ENCODE peak calls at places on chromosome 21, in nine cellular contexts. E, X, C, Q, F, W, G, K and D are unnamed samples.

GRCh38 chr21:25626752-25627151 is 12.3 kb upstream of the JAM2 start:
- DNase-seq in E (no peak), X (no peak), C (no peak), Q (peak; percentile 15), F (peak; percentile 20), W (peak; percentile 52), G (no peak), K (no peak), D (no peak)

GRCh38 chr21:46636550-46637289 is 1.2 kb downstream of the PRMT2 start:
- DNase-seq in E (no peak), X (no peak), C (no peak), Q (no peak), F (no peak), W (no peak), G (no peak), K (no peak), D (no peak)

GRCh38 chr21:26836546-26836945 is 8.7 kb downstream of the ADAMTS1 start:
- DNase-seq in E (no peak), X (no peak), C (no peak), Q (no peak), F (no peak), W (no peak), G (no peak), K (no peak), D (no peak)

GRCh38 chr21:35086357-35086756 is 37.3 kb upstream of the RUNX1 start:
- DNase-seq in E (no peak), X (no peak), C (no peak), Q (no peak), F (no peak), W (no peak), G (no peak), K (no peak), D (no peak)

GRCh38 chr21:26127918-26128317 is 42.7 kb downstream of the APP start:
- DNase-seq in E (no peak), X (no peak), C (no peak), Q (no peak), F (no peak), W (peak; percentile 22), G (no peak), K (no peak), D (no peak)

GRCh38 chr21:36325373-36326010 is 5.5 kb downstream of the MORC3 start:
- DNase-seq in E (no peak), X (no peak), C (no peak), Q (no peak), F (no peak), W (no peak), G (no peak), K (no peak), D (no peak)

GRCh38 chr21:14900058-14900457 is 164.7 kb downstream of the NRIP1 start:
- DNase-seq in E (no peak), X (no peak), C (no peak), Q (no peak), F (no peak), W (no peak), G (no peak), K (no peak), D (no peak)

GRCh38 chr21:8991968-8992621 is 1529.3 kb upstream of the TPTE start:
- DNase-seq in E (no peak), X (no peak), C (no peak), Q (no peak), F (no peak), W (no peak), G (no peak), K (no peak), D (no peak)

GRCh38 chr21:14889080-14889805 is 175.6 kb downstream of the NRIP1 start:
- DNase-seq in E (peak; percentile 44), X (no peak), C (peak; percentile 30), Q (peak; percentile 56), F (no peak), W (no peak), G (no peak), K (no peak), D (no peak)

GRCh38 chr21:45443595-45444181 is 38.7 kb downstream of the COL18A1 start:
- DNase-seq in E (no peak), X (no peak), C (no peak), Q (no peak), F (peak; percentile 4), W (no peak), G (no peak), K (no peak), D (no peak)
- TF ChIP-seq CTCF in E (no peak), X (no peak), C (no peak), Q (peak; percentile 39), F (no peak), W (no peak), G (no peak), K (no peak), D (no peak)

GRCh38 chr21:41799763-41800162 is 32.9 kb upstream of the RIPK4 start:
- DNase-seq in E (no peak), X (no peak), C (no peak), Q (no peak), F (no peak), W (no peak), G (no peak), K (no peak), D (no peak)

GRCh38 chr21:41801256-41801655 is 34.4 kb upstream of the RIPK4 start:
- DNase-seq in E (no peak), X (no peak), C (no peak), Q (no peak), F (no peak), W (no peak), G (no peak), K (no peak), D (no peak)

GRCh38 chr21:41802185-41802584 is 35.3 kb upstream of the RIPK4 start:
- DNase-seq in E (no peak), X (no peak), C (no peak), Q (no peak), F (no peak), W (no peak), G (no peak), K (no peak), D (no peak)

GRCh38 chr21:41802684-41803083 is 35.8 kb upstream of the RIPK4 start:
- DNase-seq in E (peak; percentile 39), X (no peak), C (no peak), Q (peak; percentile 66), F (peak; percentile 63), W (peak; percentile 65), G (no peak), K (peak; percentile 72), D (no peak)

GRCh38 chr21:41800425-41801186 is 33.8 kb upstream of the RIPK4 start:
- DNase-seq in E (no peak), X (no peak), C (no peak), Q (no peak), F (no peak), W (no peak), G (no peak), K (no peak), D (no peak)
- H3K27ac ChIP-seq in E (no peak overlapping the region), X (no peak overlapping the region), C (no peak overlapping the region), Q (no peak overlapping the region), F (no peak overlapping the region), W (no peak overlapping the region), G (no peak overlapping the region), K (no peak overlapping the region), D (no peak overlapping the region)

GRCh38 chr21:44012474-44013379 is 618 bp downstream of the TRAPPC10 start:
- DNase-seq in E (peak; percentile 85), X (peak; percentile 96), C (no peak), Q (peak; percentile 19), F (peak; percentile 72), W (peak; percentile 64), G (peak; percentile 57), K (peak; percentile 59), D (no peak)
- TF ChIP-seq CTCF in E (no peak), X (peak; percentile 43), C (no peak), Q (peak; percentile 7), F (no peak), W (peak; percentile 33), G (no peak), K (no peak), D (no peak)

GRCh38 chr21:37711294-37711844 is 204.9 kb downstream of the KCNJ6 start:
- DNase-seq in E (no peak), X (no peak), C (no peak), Q (no peak), F (no peak), W (no peak), G (no peak), K (no peak), D (no peak)
- H3K27ac ChIP-seq in E (no peak overlapping the region), X (no peak overlapping the region), C (no peak overlapping the region), Q (no peak overlapping the region), F (no peak overlapping the region), W (peak overlapping the region; percentile 37), G (no peak overlapping the region), K (no peak overlapping the region), D (peak overlapping the region; percentile 51)

DNA sequence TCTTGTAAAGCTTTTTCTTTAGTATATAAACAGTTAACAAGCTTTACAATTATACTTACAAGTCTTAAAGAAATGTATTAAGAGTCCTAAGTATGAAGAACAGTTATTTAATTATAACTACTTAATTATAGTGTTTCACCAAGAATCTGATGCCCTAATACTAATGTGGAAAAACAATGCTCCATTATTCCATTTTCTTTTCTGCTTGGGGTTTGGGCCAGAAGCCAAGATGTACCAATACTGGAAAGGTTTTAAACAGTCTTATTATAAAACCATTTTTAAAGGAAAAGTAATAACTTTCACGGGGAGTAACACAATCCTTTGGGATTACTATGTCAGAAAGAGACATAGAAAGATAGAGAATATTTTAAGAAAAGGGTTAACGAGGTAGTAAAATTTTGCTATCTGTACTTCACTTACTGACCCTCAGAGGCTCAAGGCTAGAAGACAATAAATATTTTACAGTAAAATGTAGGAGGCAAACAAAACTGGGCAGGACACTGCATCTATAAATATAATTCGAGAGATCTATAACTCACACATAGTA is 64.0 kb downstream of the LTN1 start:
- DNase-seq in E (no peak), X (no peak), C (no peak), Q (no peak), F (no peak), W (no peak), G (no peak), K (no peak), D (no peak)
- TF ChIP-seq CTCF in E (no peak), X (no peak), C (no peak), Q (no peak), F (no peak), W (no peak), G (no peak), K (no peak), D (no peak)